ENCODE peak calls at places on chromosome 20, in five cellular contexts. Y is left lung, D is PC-3, S is mucosa of descending colon, L is right lobe of liver. G is an unnamed sample.

GRCh38 chr20:54063998-54064676 is 6.3 kb downstream of the BCAS1 start:
- ATAC-seq in Y (no peak), D (no peak), S (no peak), L (no peak), G (no peak)

GRCh38 chr20:13485576-13485975 is 153.2 kb downstream of the TASP1 start:
- ATAC-seq in Y (no peak), D (no peak), S (peak; percentile 95), L (no peak), G (no peak)

GRCh38 chr20:39019805-39020325 is 57.7 kb downstream of the DHX35 start:
- ATAC-seq in Y (no peak), D (no peak), S (no peak), L (no peak), G (no peak)

GRCh38 chr20:21237956-21238355 is 65.2 kb upstream of the XRN2 start:
- ATAC-seq in Y (no peak), D (peak; percentile 70), S (no peak), L (no peak), G (no peak)

GRCh38 chr20:58888103-58888502 is 35.6 kb downstream of the GNAS start:
- ATAC-seq in Y (no peak), D (no peak), S (no peak), L (no peak), G (no peak)

GRCh38 chr20:57682184-57683038 is 27.4 kb downstream of the PMEPA1 start:
- ATAC-seq in Y (no peak), D (no peak), S (no peak), L (no peak), G (no peak)

GRCh38 chr20:58553841-58554240 is 38.6 kb upstream of the APCDD1L start:
- ATAC-seq in Y (no peak), D (no peak), S (no peak), L (no peak), G (no peak)

GRCh38 chr20:19986419-19986818 is 30.7 kb upstream of the NAA20 start:
- ATAC-seq in Y (peak; percentile 25), D (no peak), S (peak; percentile 28), L (no peak), G (peak; percentile 81)

GRCh38 chr20:60627751-60628565 is 624.1 kb upstream of the CDH4 start:
- ATAC-seq in Y (no peak), D (no peak), S (no peak), L (no peak), G (no peak)

GRCh38 chr20:8139899-8140298 is 7.8 kb downstream of the PLCB1 start:
- ATAC-seq in Y (no peak), D (no peak), S (no peak), L (no peak), G (no peak)

GRCh38 chr20:3749689-3750639 is 17.5 kb downstream of the HSPA12B start:
- ATAC-seq in Y (peak; percentile 17), D (peak; percentile 18), S (peak; percentile 56), L (peak; percentile 18), G (no peak)

GRCh38 chr20:12108842-12109241 is 191.1 kb downstream of the BTBD3 start:
- ATAC-seq in Y (no peak), D (no peak), S (no peak), L (no peak), G (no peak)

GRCh38 chr20:17568972-17569471 is 853 bp upstream of the DSTN start:
- ATAC-seq in Y (peak; percentile 73), D (peak; percentile 66), S (peak; percentile 74), L (peak; percentile 55), G (peak; percentile 89)

GRCh38 chr20:43681468-43681942 is 14.6 kb downstream of the MYBL2 start:
- ATAC-seq in Y (no peak), D (peak; percentile 24), S (peak; percentile 43), L (no peak), G (no peak)

GRCh38 chr20:33858666-33859065 is 47.5 kb downstream of the CHMP4B start:
- ATAC-seq in Y (no peak), D (no peak), S (no peak), L (peak; percentile 6), G (no peak)

GRCh38 chr20:53365676-53366075 is 228.0 kb downstream of the ZNF217 start:
- ATAC-seq in Y (no peak), D (no peak), S (peak; percentile 75), L (no peak), G (no peak)

GRCh38 chr20:20635006-20635405 is 77.4 kb downstream of the RALGAPA2 start:
- ATAC-seq in Y (no peak), D (no peak), S (no peak), L (no peak), G (no peak)

GRCh38 chr20:58993332-58994248 is 12.5 kb downstream of the NELFCD start:
- ATAC-seq in Y (no peak), D (peak; percentile 73), S (peak; percentile 23), L (peak; percentile 34), G (no peak)

GRCh38 chr20:52972965-52973819 is 1.0 kb downstream of the TSHZ2 start:
- ATAC-seq in Y (peak; percentile 41), D (no peak), S (peak; percentile 41), L (peak; percentile 61), G (peak; percentile 37)

GRCh38 chr20:17895641-17896246 is 72.8 kb downstream of the SNX5 start:
- ATAC-seq in Y (peak; percentile 74), D (no peak), S (peak; percentile 43), L (peak; percentile 40), G (peak; percentile 60)

GRCh38 chr20:36399147-36399968 is 93.2 kb downstream of the DLGAP4 start:
- ATAC-seq in Y (peak; percentile 42), D (peak; percentile 71), S (peak; percentile 82), L (peak; percentile 43), G (no peak)

GRCh38 chr20:35636095-35636494 is 20.5 kb downstream of the SPAG4 start:
- ATAC-seq in Y (no peak), D (no peak), S (no peak), L (peak; percentile 60), G (no peak)

GRCh38 chr20:60334936-60335335 is 376.7 kb downstream of the CDH26 start:
- ATAC-seq in Y (no peak), D (no peak), S (no peak), L (no peak), G (no peak)

GRCh38 chr20:42701948-42702347 is 487.8 kb downstream of the PTPRT start:
- ATAC-seq in Y (no peak), D (no peak), S (peak; percentile 31), L (peak; percentile 85), G (no peak)

GRCh38 chr20:56801991-56802740 is 173.1 kb downstream of the TFAP2C start:
- ATAC-seq in Y (no peak), D (no peak), S (no peak), L (no peak), G (no peak)

DNA sequence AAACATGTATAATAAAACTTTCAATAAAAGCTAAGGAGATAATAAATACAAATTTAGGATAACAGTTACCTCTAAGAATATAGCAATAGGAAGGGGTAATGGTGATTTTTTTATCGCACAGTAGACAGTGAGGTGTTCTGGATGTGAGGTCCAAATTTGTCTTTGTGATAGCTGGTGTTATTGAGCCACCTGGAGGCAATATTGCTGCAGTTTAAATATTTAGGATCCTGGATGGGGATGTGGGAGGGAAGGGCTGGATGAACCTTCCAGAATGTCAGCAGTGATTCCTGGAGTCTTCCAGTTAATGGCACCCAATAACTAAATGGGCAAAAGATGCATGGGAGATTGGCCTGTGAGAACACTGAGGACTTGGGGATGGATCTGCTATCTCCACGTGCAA is 13.9 kb downstream of the DEFB123 start:
- ATAC-seq in Y (no peak), D (no peak), S (no peak), L (no peak), G (no peak)
- TF ChIP-seq CTCF in Y (no peak), D (no peak), S (no peak), L (no peak), G (no peak)

GRCh38 chr20:46543033-46543432 is 7.4 kb downstream of the OCSTAMP start:
- ATAC-seq in Y (no peak), D (no peak), S (no peak), L (no peak), G (no peak)

GRCh38 chr20:46543959-46544358 is 6.5 kb downstream of the OCSTAMP start:
- ATAC-seq in Y (no peak), D (no peak), S (no peak), L (peak; percentile 61), G (no peak)

GRCh38 chr20:46541229-46541935 is 9.1 kb downstream of the OCSTAMP start:
- ATAC-seq in Y (no peak), D (no peak), S (no peak), L (no peak), G (no peak)

GRCh38 chr20:46544576-46544975 is 5.9 kb downstream of the OCSTAMP start:
- ATAC-seq in Y (no peak), D (no peak), S (no peak), L (peak; percentile 50), G (no peak)

DNA sequence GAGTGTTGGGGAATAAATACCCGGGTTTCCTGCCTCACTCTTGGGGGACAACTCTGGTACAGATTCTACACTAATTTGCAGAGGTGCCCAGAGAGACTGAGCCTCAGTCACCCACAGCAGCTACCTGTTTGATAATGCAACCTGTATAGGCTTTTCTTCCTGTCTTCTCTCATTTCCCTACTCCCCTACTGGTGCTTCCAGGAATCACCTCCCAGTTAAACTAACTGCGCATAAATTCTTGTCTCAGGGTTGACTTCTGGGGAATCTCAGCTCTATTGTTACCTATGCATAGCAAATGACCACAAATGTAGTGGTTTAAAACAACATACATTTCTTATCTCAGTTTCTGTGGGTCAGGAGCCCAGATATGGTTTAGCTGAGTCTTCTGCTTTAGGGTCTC is 11.3 kb downstream of the OCSTAMP start:
- ATAC-seq in Y (no peak), D (no peak), S (no peak), L (no peak), G (no peak)
- TF ChIP-seq CTCF in Y (no peak), D (no peak), S (no peak), L (no peak), G (no peak)

DNA sequence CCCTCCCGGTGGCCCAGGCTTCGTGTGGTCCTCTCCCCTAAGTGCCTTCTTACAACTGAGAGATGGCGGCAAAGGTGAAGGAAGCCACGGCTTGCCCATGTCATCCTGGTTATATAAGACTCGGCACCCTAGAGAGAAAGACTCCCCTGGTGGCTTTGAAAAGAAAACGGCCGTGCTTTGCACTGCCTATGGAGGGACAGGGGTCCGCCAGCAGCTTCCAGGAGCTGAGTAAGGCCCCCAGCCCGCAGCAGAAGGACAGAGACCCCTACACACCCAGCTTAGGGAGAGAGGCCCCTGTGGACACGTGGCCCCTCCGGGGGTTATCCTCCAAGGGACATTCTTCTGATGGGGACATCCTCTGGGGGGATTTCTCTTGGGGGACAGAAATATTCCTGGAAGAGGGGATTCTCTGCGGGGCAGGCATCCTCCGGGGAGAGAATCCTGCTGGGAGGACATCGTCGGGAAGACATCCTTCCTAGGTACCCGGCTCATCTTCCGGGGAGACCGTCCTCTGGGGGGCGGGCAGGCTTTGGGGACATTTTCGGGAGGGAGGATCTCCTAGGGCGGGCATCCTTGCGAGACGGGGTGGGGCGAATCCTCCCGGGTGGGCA is 509 bp upstream of the OGFR start:
- ATAC-seq in Y (no peak), D (peak; percentile 1), S (no peak), L (no peak), G (peak; percentile 11)
- TF ChIP-seq CTCF in Y (no peak), D (no peak), S (no peak), L (no peak), G (peak; percentile 12)

GRCh38 chr20:1827510-1827973 is 67.7 kb upstream of the SIRPA start:
- ATAC-seq in Y (no peak), D (no peak), S (no peak), L (peak; percentile 47), G (no peak)

GRCh38 chr20:1829531-1829930 is 65.7 kb upstream of the SIRPA start:
- ATAC-seq in Y (no peak), D (no peak), S (no peak), L (no peak), G (no peak)

GRCh38 chr20:1830240-1830639 is 65.0 kb upstream of the SIRPA start:
- ATAC-seq in Y (peak; percentile 53), D (peak; percentile 89), S (no peak), L (no peak), G (peak; percentile 57)

GRCh38 chr20:1828786-1829131 is 66.4 kb upstream of the SIRPA start:
- ATAC-seq in Y (no peak), D (no peak), S (no peak), L (no peak), G (no peak)

GRCh38 chr20:1827974-1828785 is 67.0 kb upstream of the SIRPA start:
- ATAC-seq in Y (peak; percentile 45), D (peak; percentile 85), S (peak; percentile 92), L (peak; percentile 94), G (peak; percentile 27)
- TF ChIP-seq CTCF in Y (no peak), D (no peak), S (no peak), L (no peak), G (no peak)

G was measured in gastroesophageal sphincter.